ENCODE peak calls at places on chromosomes 11 and 22, in eight cellular contexts. H is cardiac fibroblast; A is T-cell; N is NCI-H1417; P is stimulated activated naive CD8-positive, alpha-beta T cell treated with anti-CD3 and anti-CD28 coated beads, Interleukin-15, amount 100 ng/mL, for 72 hours; G is transverse colon; X is kidney tubule cell; V is DMS79. F is an unnamed sample.

GRCh38 chr11:44865866-44866272 is 84.8 kb downstream of the TP53I11 start:
- DNase-seq in A (no peak), X (no peak), V (peak; percentile 56), N (peak; percentile 55), H (no peak), G (no peak), P (no peak), F (no peak)

GRCh38 chr11:39236916-39237315 is 2222.5 kb downstream of the LRRC4C start:
- DNase-seq in A (no peak), H (no peak), N (no peak), G (no peak), P (no peak), X (peak; percentile 50), V (no peak), F (no peak)

GRCh38 chr11:17543574-17544180 is 539 bp downstream of the USH1C start:
- DNase-seq in P (no peak), A (no peak), H (no peak), V (no peak), N (no peak), X (no peak), G (peak; percentile 38), F (no peak)

GRCh38 chr11:16111690-16112089 is 244.7 kb downstream of the SOX6 start:
- DNase-seq in A (no peak), V (no peak), G (no peak), N (no peak), P (no peak), H (no peak), X (peak; percentile 39), F (no peak)

GRCh38 chr11:26331911-26332571 is at the start of gene ANO3:
- DNase-seq in A (no peak), P (peak; percentile 5), G (peak; percentile 24), N (peak; percentile 93), X (peak; percentile 79), H (peak; percentile 87), V (peak; percentile 75), F (no peak)

GRCh38 chr11:101428918-101429317 is 154.9 kb downstream of the TRPC6 start:
- DNase-seq in N (no peak), G (no peak), X (peak; percentile 41), A (no peak), P (no peak), V (no peak), H (peak; percentile 34), F (no peak)

GRCh38 chr11:35515224-35515623 is 10.2 kb downstream of the PAMR1 start:
- DNase-seq in H (peak; percentile 68), G (no peak), A (no peak), X (peak; percentile 17), V (no peak), N (no peak), P (no peak), F (peak; percentile 75)

GRCh38 chr11:61481806-61482205 is 26.7 kb upstream of the LRRC10B start:
- DNase-seq in H (no peak), X (no peak), V (no peak), G (no peak), N (no peak), P (no peak), A (no peak), F (no peak)

GRCh38 chr11:14148653-14149273 is 186.2 kb downstream of the SPON1 start:
- DNase-seq in A (no peak), V (no peak), N (peak; percentile 55), G (no peak), X (peak; percentile 61), H (peak; percentile 63), P (no peak), F (no peak)

GRCh38 chr22:18970180-18970947 is 34.3 kb upstream of the PRODH start:
- DNase-seq in P (peak; percentile 17), V (no peak), X (peak; percentile 19), N (peak; percentile 60), A (no peak), H (no peak), G (no peak), F (no peak)